ENCODE peak calls at places on chromosome 22, in five cellular contexts. One of them, this sample, is unnamed.

GRCh38 chr22:29219881-29220670 is 14.4 kb downstream of the EMID1 start:
- DNase-seq in thoracic aorta: no peak
- DNase-seq in ovary: no peak
- DNase-seq in HCT116: no peak
- DNase-seq in neuronal stem cell: no peak
- DNase-seq in this sample: no peak

GRCh38 chr22:46008291-46008690 is 31.3 kb upstream of the WNT7B start:
- DNase-seq in thoracic aorta: no peak
- DNase-seq in ovary: no peak
- DNase-seq in HCT116: no peak
- DNase-seq in neuronal stem cell: no peak
- DNase-seq in this sample: peak; percentile 51

GRCh38 chr22:37552560-37553163 is 7.6 kb upstream of the CDC42EP1 start:
- DNase-seq in thoracic aorta: no peak
- DNase-seq in ovary: peak; percentile 59
- DNase-seq in HCT116: no peak
- DNase-seq in neuronal stem cell: peak; percentile 72
- DNase-seq in this sample: peak; percentile 61

GRCh38 chr22:17281026-17281809 is 62.0 kb upstream of the ADA2 start:
- DNase-seq in thoracic aorta: no peak
- DNase-seq in ovary: no peak
- DNase-seq in HCT116: no peak
- DNase-seq in neuronal stem cell: no peak
- DNase-seq in this sample: no peak

GRCh38 chr22:18970180-18970947 is 34.3 kb upstream of the PRODH start:
- DNase-seq in thoracic aorta: no peak
- DNase-seq in ovary: no peak
- DNase-seq in HCT116: no peak
- DNase-seq in neuronal stem cell: peak; percentile 49
- DNase-seq in this sample: peak; percentile 47

GRCh38 chr22:19783531-19784395 is 23.2 kb downstream of the TBX1 start:
- DNase-seq in thoracic aorta: no peak
- DNase-seq in ovary: no peak
- DNase-seq in HCT116: no peak
- DNase-seq in neuronal stem cell: no peak
- DNase-seq in this sample: no peak

GRCh38 chr22:28441720-28442263 is 237.8 kb downstream of the TTC28 start:
- DNase-seq in thoracic aorta: no peak
- DNase-seq in ovary: peak; percentile 63
- DNase-seq in HCT116: no peak
- DNase-seq in neuronal stem cell: peak; percentile 6
- DNase-seq in this sample: peak; percentile 49

GRCh38 chr22:19483481-19484244 is 3.9 kb downstream of the CDC45 start:
- DNase-seq in thoracic aorta: no peak
- DNase-seq in ovary: no peak
- DNase-seq in HCT116: no peak
- DNase-seq in neuronal stem cell: no peak
- DNase-seq in this sample: peak; percentile 75

GRCh38 chr22:45680932-45681700 is 9.5 kb downstream of the ATXN10 start:
- DNase-seq in thoracic aorta: no peak
- DNase-seq in ovary: no peak
- DNase-seq in HCT116: no peak
- DNase-seq in neuronal stem cell: no peak
- DNase-seq in this sample: peak; percentile 69

GRCh38 chr22:32693102-32693501 is 108.4 kb upstream of the TIMP3 start:
- DNase-seq in thoracic aorta: no peak
- DNase-seq in ovary: no peak
- DNase-seq in HCT116: no peak
- DNase-seq in neuronal stem cell: no peak
- DNase-seq in this sample: no peak

GRCh38 chr22:33896154-33896800 is 24.0 kb downstream of the LARGE1 start:
- DNase-seq in thoracic aorta: no peak
- DNase-seq in ovary: no peak
- DNase-seq in HCT116: no peak
- DNase-seq in neuronal stem cell: no peak
- DNase-seq in this sample: no peak

GRCh38 chr22:17479129-17479528 is 84.2 kb upstream of the SLC25A18 start:
- DNase-seq in thoracic aorta: no peak
- DNase-seq in ovary: no peak
- DNase-seq in HCT116: no peak
- DNase-seq in neuronal stem cell: no peak
- DNase-seq in this sample: no peak

GRCh38 chr22:28710889-28711285 is 30.7 kb downstream of the CHEK2 start:
- DNase-seq in thoracic aorta: no peak
- DNase-seq in ovary: no peak
- DNase-seq in HCT116: no peak
- DNase-seq in neuronal stem cell: no peak
- DNase-seq in this sample: peak; percentile 67

GRCh38 chr22:37275134-37275533 is 7.2 kb upstream of the CYTH4 start:
- DNase-seq in thoracic aorta: no peak
- DNase-seq in ovary: no peak
- DNase-seq in HCT116: no peak
- DNase-seq in neuronal stem cell: no peak
- DNase-seq in this sample: no peak

GRCh38 chr22:18909556-18909955 is 3.4 kb downstream of the DGCR6 start:
- DNase-seq in thoracic aorta: no peak
- DNase-seq in ovary: no peak
- DNase-seq in HCT116: no peak
- DNase-seq in neuronal stem cell: no peak
- DNase-seq in this sample: no peak

GRCh38 chr22:17336061-17336460 is 33.2 kb upstream of the CECR2 start:
- DNase-seq in thoracic aorta: no peak
- DNase-seq in ovary: no peak
- DNase-seq in HCT116: no peak
- DNase-seq in neuronal stem cell: no peak
- DNase-seq in this sample: no peak

GRCh38 chr22:27213766-27214581 is 556.6 kb downstream of the MIAT start:
- DNase-seq in thoracic aorta: peak; percentile 44
- DNase-seq in ovary: peak; percentile 75
- DNase-seq in HCT116: no peak
- DNase-seq in neuronal stem cell: no peak
- DNase-seq in this sample: peak; percentile 33

GRCh38 chr22:49203091-49203862 is 624.4 kb downstream of the BRD1 start:
- DNase-seq in thoracic aorta: no peak
- DNase-seq in ovary: peak; percentile 4
- DNase-seq in HCT116: no peak
- DNase-seq in neuronal stem cell: no peak
- DNase-seq in this sample: no peak

GRCh38 chr22:19705181-19705934 is 8.9 kb upstream of the SEPTIN5 start:
- DNase-seq in thoracic aorta: no peak
- DNase-seq in ovary: no peak
- DNase-seq in HCT116: no peak
- DNase-seq in neuronal stem cell: no peak
- DNase-seq in this sample: no peak

GRCh38 chr22:39529487-39529851 is 3.1 kb downstream of the RPS19BP1 start:
- DNase-seq in thoracic aorta: no peak
- DNase-seq in ovary: no peak
- DNase-seq in HCT116: no peak
- DNase-seq in neuronal stem cell: no peak
- DNase-seq in this sample: no peak
- H3K4me1 ChIP-seq in thoracic aorta: peaks cover 74% of the 10 kb centered on the region
- H3K4me1 ChIP-seq in ovary: peaks cover 16% of the 10 kb centered on the region
- H3K4me1 ChIP-seq in HCT116: peaks cover 48% of the 10 kb centered on the region
- H3K4me1 ChIP-seq in neuronal stem cell: peaks cover 22% of the 10 kb centered on the region
- H3K4me1 ChIP-seq in this sample: peaks cover 15% of the 10 kb centered on the region

GRCh38 chr22:38861927-38862326 is 10.1 kb downstream of the CBX6 start:
- DNase-seq in thoracic aorta: no peak
- DNase-seq in ovary: no peak
- DNase-seq in HCT116: no peak
- DNase-seq in neuronal stem cell: no peak
- DNase-seq in this sample: no peak
- H3K4me1 ChIP-seq in thoracic aorta: peaks cover 45% of the 10 kb centered on the region
- H3K4me1 ChIP-seq in ovary: peaks cover 27% of the 10 kb centered on the region
- H3K4me1 ChIP-seq in HCT116: no peaks in the 10 kb centered on the region
- H3K4me1 ChIP-seq in neuronal stem cell: peaks cover 9% of the 10 kb centered on the region
- H3K4me1 ChIP-seq in this sample: peaks cover 4% of the 10 kb centered on the region

DNA sequence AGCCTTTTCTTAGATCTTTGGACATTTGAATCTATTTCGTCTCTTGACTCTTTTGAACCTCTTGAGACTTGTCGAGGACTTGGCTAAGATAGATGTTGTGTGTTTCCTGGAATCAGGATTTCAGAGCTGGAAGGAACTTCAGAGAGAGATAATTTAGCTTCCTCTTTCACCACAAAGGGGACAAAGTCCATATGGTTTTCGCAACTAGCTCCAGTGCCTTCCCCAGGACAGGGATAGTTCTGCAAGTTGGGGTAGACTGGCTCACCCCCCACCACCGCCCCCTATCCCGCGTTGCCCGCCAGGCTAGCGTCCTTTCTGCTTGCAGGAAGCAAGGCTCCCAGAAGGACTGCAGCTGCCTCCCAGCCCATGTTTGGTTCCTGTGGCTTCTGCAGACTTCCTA is 75.7 kb upstream of the MYO18B start:
- DNase-seq in thoracic aorta: no peak
- DNase-seq in ovary: peak; percentile 82
- DNase-seq in HCT116: no peak
- DNase-seq in neuronal stem cell: no peak
- DNase-seq in this sample: no peak
- H3K4me1 ChIP-seq in thoracic aorta: peaks cover 3% of the 10 kb centered on the region
- H3K4me1 ChIP-seq in ovary: peaks cover 7% of the 10 kb centered on the region
- H3K4me1 ChIP-seq in HCT116: peaks cover 25% of the 10 kb centered on the region
- H3K4me1 ChIP-seq in neuronal stem cell: no peaks in the 10 kb centered on the region
- H3K4me1 ChIP-seq in this sample: peaks cover 8% of the 10 kb centered on the region

GRCh38 chr22:50280708-50281383 is 10.7 kb upstream of the MAPK11 start:
- DNase-seq in thoracic aorta: no peak
- DNase-seq in ovary: no peak
- DNase-seq in HCT116: no peak
- DNase-seq in neuronal stem cell: no peak
- DNase-seq in this sample: no peak
- H3K4me1 ChIP-seq in thoracic aorta: no peaks in the 10 kb centered on the region
- H3K4me1 ChIP-seq in ovary: no peaks in the 10 kb centered on the region
- H3K4me1 ChIP-seq in HCT116: peaks cover 30% of the 10 kb centered on the region
- H3K4me1 ChIP-seq in neuronal stem cell: no peaks in the 10 kb centered on the region
- H3K4me1 ChIP-seq in this sample: no peaks in the 10 kb centered on the region

GRCh38 chr22:30247974-30248373 is 1.4 kb upstream of the LIF start:
- DNase-seq in thoracic aorta: no peak
- DNase-seq in ovary: no peak
- DNase-seq in HCT116: no peak
- DNase-seq in neuronal stem cell: no peak
- DNase-seq in this sample: no peak
- H3K4me1 ChIP-seq in thoracic aorta: peaks cover 22% of the 10 kb centered on the region
- H3K4me1 ChIP-seq in ovary: peaks cover 8% of the 10 kb centered on the region
- H3K4me1 ChIP-seq in HCT116: peaks cover 100% of the 10 kb centered on the region
- H3K4me1 ChIP-seq in neuronal stem cell: peaks cover 36% of the 10 kb centered on the region
- H3K4me1 ChIP-seq in this sample: peaks cover 25% of the 10 kb centered on the region

GRCh38 chr22:43288807-43289417 is 54.3 kb downstream of the SCUBE1 start:
- DNase-seq in thoracic aorta: no peak
- DNase-seq in ovary: no peak
- DNase-seq in HCT116: no peak
- DNase-seq in neuronal stem cell: no peak
- DNase-seq in this sample: no peak

GRCh38 chr22:43289976-43290663 is 53.1 kb downstream of the SCUBE1 start:
- DNase-seq in thoracic aorta: no peak
- DNase-seq in ovary: peak; percentile 70
- DNase-seq in HCT116: no peak
- DNase-seq in neuronal stem cell: no peak
- DNase-seq in this sample: peak; percentile 54

GRCh38 chr22:43289551-43289963 is 53.6 kb downstream of the SCUBE1 start:
- DNase-seq in thoracic aorta: no peak
- DNase-seq in ovary: peak; percentile 68
- DNase-seq in HCT116: no peak
- DNase-seq in neuronal stem cell: no peak
- DNase-seq in this sample: peak; percentile 42

GRCh38 chr22:43288378-43288777 is 54.8 kb downstream of the SCUBE1 start:
- DNase-seq in thoracic aorta: no peak
- DNase-seq in ovary: no peak
- DNase-seq in HCT116: no peak
- DNase-seq in neuronal stem cell: no peak
- DNase-seq in this sample: no peak

GRCh38 chr22:43287441-43287840 is 55.7 kb downstream of the SCUBE1 start:
- DNase-seq in thoracic aorta: no peak
- DNase-seq in ovary: no peak
- DNase-seq in HCT116: no peak
- DNase-seq in neuronal stem cell: no peak
- DNase-seq in this sample: no peak
- H3K4me1 ChIP-seq in thoracic aorta: peaks cover 39% of the 10 kb centered on the region
- H3K4me1 ChIP-seq in ovary: peaks cover 25% of the 10 kb centered on the region
- H3K4me1 ChIP-seq in HCT116: no peaks in the 10 kb centered on the region
- H3K4me1 ChIP-seq in neuronal stem cell: no peaks in the 10 kb centered on the region
- H3K4me1 ChIP-seq in this sample: no peaks in the 10 kb centered on the region

DNA sequence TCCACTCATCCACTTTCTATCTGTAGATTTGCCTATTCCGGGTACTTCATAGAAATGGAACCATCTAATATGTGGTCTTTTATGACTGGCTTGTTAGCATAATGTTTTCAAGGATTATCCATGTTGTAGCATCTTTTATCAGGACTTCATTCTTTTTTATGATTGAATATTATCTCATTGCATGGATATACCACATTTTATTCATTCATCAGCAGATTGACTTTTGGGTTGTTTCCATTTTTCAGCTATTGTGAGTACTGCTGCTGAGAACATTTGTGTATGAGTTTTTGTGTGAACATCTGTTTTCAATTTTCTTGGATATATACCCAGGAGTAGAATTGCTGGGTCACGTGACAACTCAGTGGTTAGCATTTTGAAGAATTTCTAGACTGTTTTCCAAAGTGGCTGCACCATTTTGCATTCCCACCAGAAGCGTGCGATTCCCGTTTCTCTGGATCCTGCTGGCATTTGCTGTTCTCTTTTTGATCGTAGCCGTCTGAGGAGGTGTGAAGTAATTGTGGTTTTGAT is 8.9 kb downstream of the DERL3 start:
- DNase-seq in thoracic aorta: no peak
- DNase-seq in ovary: no peak
- DNase-seq in HCT116: no peak
- DNase-seq in neuronal stem cell: no peak
- DNase-seq in this sample: peak; percentile 91
- H3K4me1 ChIP-seq in thoracic aorta: peaks cover 33% of the 10 kb centered on the region
- H3K4me1 ChIP-seq in ovary: no peaks in the 10 kb centered on the region
- H3K4me1 ChIP-seq in HCT116: no peaks in the 10 kb centered on the region
- H3K4me1 ChIP-seq in neuronal stem cell: no peaks in the 10 kb centered on the region
- H3K4me1 ChIP-seq in this sample: peaks cover 22% of the 10 kb centered on the region

This sample was measured in GM23248.